ENCODE peak calls at places on chromosomes 5 and 9, in four cellular contexts. H is WTC11, P is K562, I is GM12878. D is an unnamed sample.

GRCh38 chr9:93905473-93906133 is 49.6 kb downstream of the BARX1 start:
- DNase-seq in H (peak), P (no peak), I (no peak), D (no peak)

GRCh38 chr9:129473523-129474244 is 147.2 kb downstream of the C9orf50 start:
- DNase-seq in H (no peak), P (peak), I (no peak), D (no peak)

GRCh38 chr5:58135571-58136335 is 324.1 kb downstream of the PLK2 start:
- DNase-seq in H (no peak), P (no peak), I (no peak), D (no peak)

GRCh38 chr5:121503111-121503840 is 348.4 kb upstream of the FTMT start:
- DNase-seq in H (peak), P (peak), I (no peak), D (peak)

GRCh38 chr5:149439899-149440655 is 61.0 kb upstream of the IL17B start:
- DNase-seq in H (peak), P (peak), I (no peak), D (peak)

GRCh38 chr5:98771389-98772109 is 1.9 kb upstream of the RGMB start:
- DNase-seq in H (peak), P (peak), I (peak), D (peak)

GRCh38 chr5:163506726-163507125 is 1.3 kb downstream of the MAT2B start:
- DNase-seq in H (no peak), P (peak), I (no peak), D (no peak)

GRCh38 chr9:121840838-121841760 is 189.7 kb downstream of the DAB2IP start:
- DNase-seq in H (no peak), P (no peak), I (no peak), D (no peak)

GRCh38 chr5:78781611-78782356 is 133.2 kb upstream of the LHFPL2 start:
- DNase-seq in H (no peak), P (no peak), I (no peak), D (no peak)

GRCh38 chr5:168802337-168802736 is 223.2 kb upstream of the PANK3 start:
- DNase-seq in H (no peak), P (no peak), I (no peak), D (no peak)

GRCh38 chr5:71533614-71534013 is 53.5 kb upstream of the MCCC2 start:
- DNase-seq in H (no peak), P (peak), I (peak), D (no peak)

GRCh38 chr9:7578951-7579743 is 220.4 kb downstream of the DMAC1 start:
- DNase-seq in H (no peak), P (no peak), I (no peak), D (no peak)

GRCh38 chr9:129344623-129345495 is 166.8 kb upstream of the IER5L start:
- DNase-seq in H (no peak), P (no peak), I (no peak), D (peak)

DNA sequence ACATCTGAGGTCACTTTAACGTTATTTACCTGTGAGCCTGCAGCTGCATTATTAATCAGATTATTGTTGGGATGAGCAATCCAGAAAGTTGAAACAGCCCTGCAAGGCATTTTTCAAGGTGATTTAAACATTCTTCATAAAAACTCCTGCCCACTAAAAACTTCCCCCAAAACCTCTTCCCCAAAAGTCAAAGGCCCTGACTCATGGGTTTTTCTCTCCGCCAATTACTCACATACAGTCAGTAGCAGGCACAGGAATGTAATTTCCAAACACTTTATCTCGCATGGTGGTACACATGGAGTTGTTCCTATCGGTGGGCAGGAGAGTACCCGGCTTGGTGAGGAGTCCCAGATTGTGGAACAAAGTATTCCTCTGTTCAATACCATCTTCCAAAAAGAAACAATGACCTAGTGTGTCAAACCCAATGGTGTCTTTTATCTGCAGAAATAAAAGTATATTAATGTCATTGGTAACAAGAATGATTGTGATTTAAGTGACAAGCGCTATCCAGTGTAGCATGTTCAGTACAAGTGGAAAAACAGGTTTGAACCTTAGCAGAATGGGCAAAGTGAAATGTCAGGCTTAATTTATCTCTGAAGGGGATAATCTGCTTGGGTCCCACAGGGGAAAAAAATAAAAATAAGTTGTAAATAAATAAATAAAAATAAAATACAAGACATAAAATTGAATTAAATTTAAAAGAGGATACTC is 38.3 kb downstream of the CEMIP2 start:
- DNase-seq in H (no peak), P (no peak), I (no peak), D (no peak)
- TF ChIP-seq CREM in H (no peak), P (no peak), I (no peak), D (no peak)

GRCh38 chr5:167794121-167794520 is 497.3 kb upstream of the WWC1 start:
- DNase-seq in H (no peak), P (no peak), I (no peak), D (no peak)
- TF ChIP-seq CREM in H (no peak), P (no peak), I (no peak), D (no peak)

GRCh38 chr5:124678992-124679519 is 67.4 kb downstream of the ZNF608 start:
- DNase-seq in H (no peak), P (peak), I (no peak), D (no peak)

GRCh38 chr5:124675921-124676846 is 70.3 kb downstream of the ZNF608 start:
- DNase-seq in H (no peak), P (no peak), I (no peak), D (peak)

GRCh38 chr5:124677999-124678385 is 68.4 kb downstream of the ZNF608 start:
- DNase-seq in H (no peak), P (no peak), I (no peak), D (no peak)

GRCh38 chr5:124678478-124678877 is 68.0 kb downstream of the ZNF608 start:
- DNase-seq in H (no peak), P (no peak), I (no peak), D (no peak)

GRCh38 chr5:124677376-124677998 is 69.0 kb downstream of the ZNF608 start:
- DNase-seq in H (no peak), P (no peak), I (no peak), D (no peak)
- TF ChIP-seq CREM in H (no peak), P (no peak), I (no peak), D (no peak)

GRCh38 chr9:90107864-90108263 is 503.1 kb downstream of the GADD45G start:
- DNase-seq in H (no peak), P (no peak), I (no peak), D (no peak)
- TF ChIP-seq CREM in H (no peak), P (no peak), I (no peak), D (no peak)

GRCh38 chr5:72559866-72560766 is 52.9 kb upstream of the ZNF366 start:
- DNase-seq in H (no peak), P (peak), I (no peak), D (no peak)
- TF ChIP-seq CREM in H (no peak), P (no peak), I (no peak), D (no peak)

GRCh38 chr5:170769898-170770416 is 13.6 kb upstream of the GABRP start:
- DNase-seq in H (no peak), P (peak), I (no peak), D (no peak)
- TF ChIP-seq CREM in H (no peak), P (no peak), I (no peak), D (no peak)

GRCh38 chr5:41194339-41194738 is 19.0 kb downstream of the C6 start:
- DNase-seq in H (no peak), P (no peak), I (no peak), D (no peak)

GRCh38 chr5:41191249-41191648 is 22.1 kb downstream of the C6 start:
- DNase-seq in H (no peak), P (no peak), I (no peak), D (no peak)

GRCh38 chr5:41195228-41195627 is 18.1 kb downstream of the C6 start:
- DNase-seq in H (no peak), P (no peak), I (no peak), D (no peak)

GRCh38 chr5:41196197-41196596 is 17.1 kb downstream of the C6 start:
- DNase-seq in H (no peak), P (no peak), I (no peak), D (no peak)

DNA sequence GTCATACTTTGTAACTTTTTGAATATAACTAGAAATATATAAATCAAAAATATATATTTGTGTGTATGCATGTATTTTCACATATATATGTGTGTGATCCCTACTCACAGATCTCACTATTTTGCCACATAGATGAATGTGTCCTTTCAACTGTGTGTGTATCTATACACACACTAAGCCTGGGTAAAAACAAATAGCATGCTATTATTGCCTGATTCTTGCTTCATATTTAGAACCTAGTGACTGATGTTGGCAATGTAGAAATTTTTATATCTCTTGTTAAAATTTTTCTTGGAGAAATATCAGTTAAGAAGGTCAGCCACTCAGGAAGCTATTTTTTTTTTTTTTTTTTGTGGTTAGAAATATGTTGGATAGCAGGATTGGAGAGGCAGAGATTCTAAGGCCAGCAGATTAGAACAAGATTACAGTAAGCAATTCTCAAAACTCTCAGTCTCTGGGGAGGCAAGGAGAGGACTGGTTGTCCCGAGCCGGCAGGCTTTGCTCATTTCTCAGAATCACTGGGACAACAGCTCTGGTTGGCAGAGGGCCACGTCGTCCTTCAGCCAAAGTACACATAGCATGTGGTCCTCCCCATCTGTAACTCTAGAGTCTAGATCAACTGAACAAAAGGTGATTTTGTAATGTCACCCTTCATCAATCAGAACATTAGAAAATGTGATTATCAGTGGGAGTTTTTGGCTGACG is 19.7 kb downstream of the C6 start:
- DNase-seq in H (no peak), P (no peak), I (no peak), D (peak)
- TF ChIP-seq CREM in H (no peak), P (no peak), I (no peak), D (no peak)

GRCh38 chr9:69165581-69165980 is 8.5 kb upstream of the TJP2 start:
- DNase-seq in H (no peak), P (no peak), I (no peak), D (no peak)
- TF ChIP-seq CREM in H (no peak), P (no peak), I (no peak), D (no peak)

DNA sequence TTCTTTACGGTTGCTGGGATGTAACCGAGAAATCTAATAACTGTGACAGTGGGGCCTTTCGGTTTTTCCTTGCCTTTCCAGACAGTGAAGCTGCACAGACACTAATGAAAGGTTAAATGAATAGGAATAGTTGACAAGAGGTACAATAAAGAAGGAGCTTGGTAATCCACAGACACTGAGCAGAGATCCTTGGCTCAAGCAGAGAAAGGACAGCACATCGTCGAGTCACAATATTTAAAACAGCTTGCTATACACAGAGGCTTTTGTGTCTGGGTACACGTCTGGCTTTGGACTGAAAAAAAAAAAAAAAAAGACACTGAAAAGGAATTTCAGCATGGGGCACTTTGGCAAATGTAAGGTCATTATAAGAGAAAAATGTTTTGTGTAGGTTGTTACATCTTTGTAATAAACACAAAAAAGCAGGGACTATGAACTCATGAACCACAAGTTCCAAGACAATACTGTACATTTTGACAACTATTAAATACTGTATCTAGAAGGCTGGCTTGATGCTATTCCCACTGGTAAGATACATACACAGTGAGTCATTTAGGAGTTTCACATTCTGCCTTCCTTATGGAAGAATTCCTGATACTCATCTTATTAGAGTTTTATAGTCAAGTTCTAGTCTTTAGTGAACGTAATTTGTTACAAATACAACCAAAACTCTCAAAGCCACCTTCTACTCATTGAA is 5.6 kb downstream of the BNC2 start:
- DNase-seq in H (no peak), P (no peak), I (no peak), D (no peak)
- TF ChIP-seq CREM in H (no peak), P (no peak), I (no peak), D (no peak)

D was measured in HepG2.